ENCODE peak calls at places on chromosomes 3 and 15, in four cellular contexts. F is MV-4-11, C is neuronal stem cell, X is cardiac septum. Y is an unnamed sample.

GRCh38 chr3:169243122-169243521 is 420.4 kb downstream of the MECOM start:
- DNase-seq in F (no peak), C (no peak), X (no peak), Y (no peak)

GRCh38 chr3:37646865-37647264 is 214.8 kb upstream of the CTDSPL start:
- DNase-seq in F (no peak), C (no peak), X (no peak), Y (no peak)

GRCh38 chr15:90231028-90232017 is 2.4 kb downstream of the CIB1 start:
- DNase-seq in F (peak), C (no peak), X (no peak), Y (peak)

GRCh38 chr3:53813229-53813628 is 33.0 kb downstream of the CHDH start:
- DNase-seq in F (no peak), C (no peak), X (peak), Y (no peak)

GRCh38 chr15:72199721-72200212 is 2.2 kb upstream of the GRAMD2A start:
- DNase-seq in F (peak), C (peak), X (peak), Y (peak)

GRCh38 chr3:36777424-36778218 is 13.3 kb upstream of the DCLK3 start:
- DNase-seq in F (no peak), C (no peak), X (no peak), Y (no peak)

GRCh38 chr3:101873619-101874018 is 24.3 kb downstream of the NFKBIZ start:
- DNase-seq in F (peak), C (no peak), X (no peak), Y (no peak)

GRCh38 chr3:42666022-42666421 is 12.5 kb downstream of the ZBTB47 start:
- DNase-seq in F (no peak), C (no peak), X (peak), Y (no peak)

GRCh38 chr3:184620101-184620798 is 58.7 kb downstream of the EPHB3 start:
- DNase-seq in F (no peak), C (no peak), X (no peak), Y (no peak)

GRCh38 chr15:90931737-90932659 is at the start of gene HDDC3:
- DNase-seq in F (peak), C (peak), X (peak), Y (peak)

GRCh38 chr3:80983753-80984152 is 777.7 kb downstream of the GBE1 start:
- DNase-seq in F (no peak), C (no peak), X (no peak), Y (no peak)

GRCh38 chr3:16460886-16461285 is 52.6 kb downstream of the RFTN1 start:
- DNase-seq in F (no peak), C (no peak), X (no peak), Y (no peak)

GRCh38 chr15:57485869-57486268 is 105.8 kb upstream of the MYZAP start:
- DNase-seq in F (no peak), C (no peak), X (no peak), Y (no peak)

GRCh38 chr3:141876891-141877561 is 583 bp downstream of the ATP1B3 start:
- DNase-seq in F (no peak), C (peak), X (peak), Y (peak)

GRCh38 chr15:48478581-48478980 is 147.4 kb downstream of the DUT start:
- DNase-seq in F (no peak), C (no peak), X (no peak), Y (no peak)

GRCh38 chr3:8020459-8020858 is 481.2 kb upstream of the LMCD1 start:
- DNase-seq in F (no peak), C (no peak), X (no peak), Y (no peak)

GRCh38 chr3:264394-265156 is 68.0 kb downstream of the CHL1 start:
- DNase-seq in F (no peak), C (no peak), X (no peak), Y (no peak)

GRCh38 chr15:21262851-21263400 is 177.4 kb downstream of the POTEB3 start:
- DNase-seq in F (no peak), C (no peak), X (no peak), Y (no peak)

GRCh38 chr15:65862682-65863081 is 6.6 kb upstream of the RAB11A start:
- DNase-seq in F (peak), C (peak), X (no peak), Y (peak)

GRCh38 chr3:171620825-171621434 is 160.7 kb upstream of the TNIK start:
- DNase-seq in F (no peak), C (no peak), X (no peak), Y (no peak)

GRCh38 chr3:55165704-55166103 is 237.8 kb upstream of the LRTM1 start:
- DNase-seq in F (no peak), C (no peak), X (no peak), Y (no peak)

GRCh38 chr3:79521221-79521848 is 246.5 kb downstream of the ROBO1 start:
- DNase-seq in F (peak), C (peak), X (no peak), Y (no peak)

GRCh38 chr15:98889930-98890695 is 117.5 kb downstream of the PGPEP1L start:
- DNase-seq in F (no peak), C (no peak), X (no peak), Y (no peak)

GRCh38 chr3:45642731-45643152 is 46.5 kb upstream of the SACM1L start:
- DNase-seq in F (peak), C (no peak), X (no peak), Y (no peak)

GRCh38 chr3:11671648-11672100 is 28.0 kb upstream of the VGLL4 start:
- DNase-seq in F (peak), C (no peak), X (no peak), Y (no peak)

GRCh38 chr3:4497884-4498283 is 4.7 kb downstream of the ITPR1 start:
- DNase-seq in F (no peak), C (no peak), X (no peak), Y (no peak)

GRCh38 chr3:120425877-120426276 is 24.9 kb downstream of the FSTL1 start:
- DNase-seq in F (no peak), C (no peak), X (no peak), Y (no peak)

GRCh38 chr15:40871749-40872617 is 2.1 kb downstream of the RHOV start:
- DNase-seq in F (no peak), C (no peak), X (no peak), Y (no peak)

GRCh38 chr3:49032646-49033304 is 3.6 kb upstream of the IMPDH2 start:
- DNase-seq in F (no peak), C (no peak), X (no peak), Y (no peak)

GRCh38 chr3:160027541-160028195 is 39.0 kb downstream of the IL12A start:
- DNase-seq in F (peak), C (no peak), X (no peak), Y (no peak)

GRCh38 chr3:45553469-45553974 is 41.0 kb upstream of the LIMD1 start:
- DNase-seq in F (peak), C (no peak), X (peak), Y (no peak)

GRCh38 chr3:10783360-10784346 is 32.4 kb upstream of the SLC6A11 start:
- DNase-seq in F (peak), C (peak), X (no peak), Y (peak)

GRCh38 chr15:38283010-38283409 is 30.4 kb downstream of the SPRED1 start:
- DNase-seq in F (no peak), C (no peak), X (no peak), Y (no peak)

GRCh38 chr3:138180375-138181029 is 5.8 kb upstream of the DBR1 start:
- DNase-seq in F (peak), C (no peak), X (no peak), Y (peak)

GRCh38 chr3:60399861-60400845 is 851.1 kb downstream of the FHIT start:
- DNase-seq in F (peak), C (no peak), X (no peak), Y (peak)

GRCh38 chr3:49120096-49120437 is 556 bp downstream of the USP19 start:
- DNase-seq in F (no peak), C (no peak), X (no peak), Y (no peak)